ENCODE peak calls at places on chromosome 21, in four cellular contexts. One of them, this sample, is unnamed.

GRCh38 chr21:26553921-26554320 is 19.2 kb downstream of the CYYR1 start:
- DNase-seq in AG09319: no peak
- DNase-seq in hippocampal formation: no peak
- DNase-seq in left ventricle myocardium inferior: no peak
- DNase-seq in this sample: no peak

GRCh38 chr21:14306143-14306907 is 76.6 kb downstream of the HSPA13 start:
- DNase-seq in AG09319: no peak
- DNase-seq in left ventricle myocardium inferior: no peak
- DNase-seq in hippocampal formation: peak
- DNase-seq in this sample: no peak

GRCh38 chr21:29938968-29939858 is 583 bp downstream of the GRIK1 start:
- DNase-seq in hippocampal formation: no peak
- DNase-seq in AG09319: no peak
- DNase-seq in left ventricle myocardium inferior: no peak
- DNase-seq in this sample: no peak

GRCh38 chr21:17949395-17949794 is 130.2 kb upstream of the C21orf91 start:
- DNase-seq in AG09319: no peak
- DNase-seq in left ventricle myocardium inferior: no peak
- DNase-seq in hippocampal formation: no peak
- DNase-seq in this sample: no peak

GRCh38 chr21:21029159-21029558 is 30.9 kb downstream of the NCAM2 start:
- DNase-seq in hippocampal formation: no peak
- DNase-seq in AG09319: no peak
- DNase-seq in left ventricle myocardium inferior: no peak
- DNase-seq in this sample: no peak

GRCh38 chr21:35020446-35020845 is 28.7 kb downstream of the RUNX1 start:
- DNase-seq in left ventricle myocardium inferior: no peak
- DNase-seq in hippocampal formation: no peak
- DNase-seq in AG09319: no peak
- DNase-seq in this sample: no peak

GRCh38 chr21:40678681-40679284 is 168.2 kb downstream of the DSCAM start:
- DNase-seq in hippocampal formation: no peak
- DNase-seq in left ventricle myocardium inferior: no peak
- DNase-seq in AG09319: no peak
- DNase-seq in this sample: no peak

GRCh38 chr21:43975469-43976098 is 36.5 kb upstream of the TRAPPC10 start:
- DNase-seq in hippocampal formation: no peak
- DNase-seq in left ventricle myocardium inferior: peak
- DNase-seq in AG09319: peak
- DNase-seq in this sample: no peak

GRCh38 chr21:44521928-44522752 is 17.9 kb downstream of the KRTAP10-1 start:
- DNase-seq in hippocampal formation: no peak
- DNase-seq in left ventricle myocardium inferior: peak
- DNase-seq in AG09319: no peak
- DNase-seq in this sample: no peak

GRCh38 chr21:42880352-42880751 is 1.0 kb upstream of the WDR4 start:
- DNase-seq in AG09319: no peak
- DNase-seq in hippocampal formation: no peak
- DNase-seq in left ventricle myocardium inferior: no peak
- DNase-seq in this sample: no peak

GRCh38 chr21:39110431-39110830 is 72.8 kb downstream of the PSMG1 start:
- DNase-seq in AG09319: no peak
- DNase-seq in left ventricle myocardium inferior: no peak
- DNase-seq in hippocampal formation: no peak
- DNase-seq in this sample: no peak

GRCh38 chr21:34609244-34609950 is 5.5 kb downstream of the RCAN1 start:
- DNase-seq in hippocampal formation: no peak
- DNase-seq in left ventricle myocardium inferior: no peak
- DNase-seq in AG09319: no peak
- DNase-seq in this sample: no peak

GRCh38 chr21:21057349-21058062 is 59.3 kb downstream of the NCAM2 start:
- DNase-seq in left ventricle myocardium inferior: no peak
- DNase-seq in AG09319: no peak
- DNase-seq in hippocampal formation: no peak
- DNase-seq in this sample: no peak

GRCh38 chr21:41066086-41066938 is 101.6 kb upstream of the BACE2 start:
- DNase-seq in left ventricle myocardium inferior: peak
- DNase-seq in hippocampal formation: no peak
- DNase-seq in AG09319: no peak
- DNase-seq in this sample: no peak

GRCh38 chr21:16418211-16418610 is 688.4 kb downstream of the USP25 start:
- DNase-seq in AG09319: no peak
- DNase-seq in hippocampal formation: no peak
- DNase-seq in left ventricle myocardium inferior: no peak
- DNase-seq in this sample: no peak

GRCh38 chr21:45228171-45228641 is 59.5 kb downstream of the POFUT2 start:
- DNase-seq in hippocampal formation: no peak
- DNase-seq in left ventricle myocardium inferior: no peak
- DNase-seq in AG09319: peak
- DNase-seq in this sample: peak

GRCh38 chr21:45580181-45580575 is 37.9 kb upstream of the SLC19A1 start:
- DNase-seq in left ventricle myocardium inferior: peak
- DNase-seq in AG09319: no peak
- DNase-seq in hippocampal formation: no peak
- DNase-seq in this sample: no peak

GRCh38 chr21:31491617-31492016 is 147.6 kb upstream of the TIAM1 start:
- DNase-seq in hippocampal formation: no peak
- DNase-seq in left ventricle myocardium inferior: no peak
- DNase-seq in AG09319: no peak
- DNase-seq in this sample: no peak

GRCh38 chr21:22164912-22165311 is 1166.7 kb downstream of the NCAM2 start:
- DNase-seq in hippocampal formation: no peak
- DNase-seq in left ventricle myocardium inferior: no peak
- DNase-seq in AG09319: no peak
- DNase-seq in this sample: no peak

GRCh38 chr21:27132270-27132669 is 165.4 kb upstream of the ADAMTS5 start:
- DNase-seq in hippocampal formation: no peak
- DNase-seq in AG09319: no peak
- DNase-seq in left ventricle myocardium inferior: no peak
- DNase-seq in this sample: no peak

GRCh38 chr21:45413922-45414321 is 9.0 kb downstream of the COL18A1 start:
- DNase-seq in left ventricle myocardium inferior: peak
- DNase-seq in AG09319: no peak
- DNase-seq in hippocampal formation: no peak
- DNase-seq in this sample: no peak

GRCh38 chr21:16420086-16420724 is 690.4 kb downstream of the USP25 start:
- DNase-seq in left ventricle myocardium inferior: peak
- DNase-seq in AG09319: no peak
- DNase-seq in hippocampal formation: peak
- DNase-seq in this sample: no peak

GRCh38 chr21:21188513-21189188 is 190.4 kb downstream of the NCAM2 start:
- DNase-seq in left ventricle myocardium inferior: no peak
- DNase-seq in AG09319: no peak
- DNase-seq in hippocampal formation: no peak
- DNase-seq in this sample: no peak

GRCh38 chr21:24115141-24115540 is 1492.1 kb downstream of the MRPL39 start:
- DNase-seq in hippocampal formation: peak
- DNase-seq in AG09319: no peak
- DNase-seq in left ventricle myocardium inferior: no peak
- DNase-seq in this sample: no peak

GRCh38 chr21:37370152-37371040 is 3.8 kb downstream of the DYRK1A start:
- DNase-seq in AG09319: no peak
- DNase-seq in hippocampal formation: no peak
- DNase-seq in left ventricle myocardium inferior: no peak
- DNase-seq in this sample: no peak

GRCh38 chr21:33299181-33299752 is 25.5 kb upstream of the IFNAR1 start:
- DNase-seq in hippocampal formation: no peak
- DNase-seq in AG09319: no peak
- DNase-seq in left ventricle myocardium inferior: no peak
- DNase-seq in this sample: no peak

GRCh38 chr21:27817061-27817460 is 850.2 kb upstream of the ADAMTS5 start:
- DNase-seq in AG09319: no peak
- DNase-seq in hippocampal formation: no peak
- DNase-seq in left ventricle myocardium inferior: no peak
- DNase-seq in this sample: no peak

GRCh38 chr21:33412832-33413519 is 9.8 kb downstream of the IFNGR2 start:
- DNase-seq in hippocampal formation: no peak
- DNase-seq in AG09319: no peak
- DNase-seq in left ventricle myocardium inferior: no peak
- DNase-seq in this sample: no peak

GRCh38 chr21:46362946-46363345 is 39.0 kb downstream of the PCNT start:
- DNase-seq in hippocampal formation: no peak
- DNase-seq in AG09319: no peak
- DNase-seq in left ventricle myocardium inferior: no peak
- DNase-seq in this sample: no peak

GRCh38 chr21:32411366-32412161 is 942 bp upstream of the EVA1C start:
- DNase-seq in left ventricle myocardium inferior: peak
- DNase-seq in AG09319: no peak
- DNase-seq in hippocampal formation: peak
- DNase-seq in this sample: no peak

GRCh38 chr21:45290948-45291612 is 3.4 kb upstream of the POFUT2 start:
- DNase-seq in AG09319: no peak
- DNase-seq in hippocampal formation: no peak
- DNase-seq in left ventricle myocardium inferior: no peak
- DNase-seq in this sample: no peak

GRCh38 chr21:37817242-37817641 is 99.0 kb downstream of the KCNJ6 start:
- DNase-seq in left ventricle myocardium inferior: no peak
- DNase-seq in AG09319: no peak
- DNase-seq in hippocampal formation: no peak
- DNase-seq in this sample: no peak

GRCh38 chr21:45932922-45933502 is 48.6 kb upstream of the COL6A1 start:
- DNase-seq in hippocampal formation: no peak
- DNase-seq in left ventricle myocardium inferior: no peak
- DNase-seq in AG09319: no peak
- DNase-seq in this sample: no peak

GRCh38 chr21:33859373-33860102 is 56.1 kb downstream of the ATP5PO start:
- DNase-seq in AG09319: no peak
- DNase-seq in left ventricle myocardium inferior: no peak
- DNase-seq in hippocampal formation: no peak
- DNase-seq in this sample: no peak

GRCh38 chr21:41316641-41317392 is at the start of gene FAM3B:
- DNase-seq in left ventricle myocardium inferior: no peak
- DNase-seq in AG09319: no peak
- DNase-seq in hippocampal formation: no peak
- DNase-seq in this sample: no peak

This sample was measured in GM04503.